ENCODE peak calls at places on chromosomes 1 and 21, in four cellular contexts. One of them, this sample, is unnamed.

GRCh38 chr21:42319368-42319767 is 4.2 kb upstream of the TFF3 start:
- DNase-seq in H1: no peak
- DNase-seq in GM12878: no peak
- DNase-seq in HepG2: no peak
- DNase-seq in this sample: no peak

GRCh38 chr1:18922319-18922726 is 20.0 kb upstream of the ALDH4A1 start:
- DNase-seq in H1: no peak
- DNase-seq in GM12878: no peak
- DNase-seq in HepG2: peak
- DNase-seq in this sample: no peak

GRCh38 chr1:185170291-185170848 is 13.4 kb downstream of the SWT1 start:
- DNase-seq in H1: peak
- DNase-seq in GM12878: peak
- DNase-seq in HepG2: peak
- DNase-seq in this sample: peak

GRCh38 chr1:67020765-67021164 is 33.2 kb downstream of the SLC35D1 start:
- DNase-seq in H1: no peak
- DNase-seq in HepG2: no peak
- DNase-seq in GM12878: no peak
- DNase-seq in this sample: no peak

GRCh38 chr1:223189903-223190724 is 47.1 kb upstream of the TLR5 start:
- DNase-seq in HepG2: no peak
- DNase-seq in GM12878: peak
- DNase-seq in H1: peak
- DNase-seq in this sample: no peak

GRCh38 chr1:99725996-99726395 is 40.4 kb downstream of the FRRS1 start:
- DNase-seq in HepG2: no peak
- DNase-seq in GM12878: no peak
- DNase-seq in H1: no peak
- DNase-seq in this sample: no peak

GRCh38 chr1:246786606-246787238 is 62.5 kb downstream of the SCCPDH start:
- DNase-seq in H1: no peak
- DNase-seq in GM12878: no peak
- DNase-seq in HepG2: no peak
- DNase-seq in this sample: no peak

GRCh38 chr1:226268421-226269124 is 40.4 kb downstream of the LIN9 start:
- DNase-seq in H1: no peak
- DNase-seq in GM12878: no peak
- DNase-seq in HepG2: no peak
- DNase-seq in this sample: no peak

GRCh38 chr1:157092831-157093230 is 6.8 kb downstream of the ETV3L start:
- DNase-seq in HepG2: no peak
- DNase-seq in H1: no peak
- DNase-seq in GM12878: no peak
- DNase-seq in this sample: no peak

GRCh38 chr1:51671527-51672325 is 54.8 kb downstream of the OSBPL9 start:
- DNase-seq in H1: no peak
- DNase-seq in GM12878: no peak
- DNase-seq in HepG2: no peak
- DNase-seq in this sample: peak

GRCh38 chr1:111656093-111657017 is 36.8 kb downstream of the RAP1A start:
- DNase-seq in GM12878: no peak
- DNase-seq in H1: no peak
- DNase-seq in HepG2: peak
- DNase-seq in this sample: peak

GRCh38 chr1:89454845-89455521 is 69.6 kb upstream of the LRRC8B start:
- DNase-seq in H1: peak
- DNase-seq in GM12878: no peak
- DNase-seq in HepG2: peak
- DNase-seq in this sample: peak

GRCh38 chr21:22342855-22343254 is 1344.6 kb downstream of the NCAM2 start:
- DNase-seq in H1: no peak
- DNase-seq in GM12878: no peak
- DNase-seq in HepG2: no peak
- DNase-seq in this sample: no peak

GRCh38 chr1:63593887-63594617 is 841 bp downstream of the PGM1 start:
- DNase-seq in HepG2: peak
- DNase-seq in GM12878: peak
- DNase-seq in H1: peak
- DNase-seq in this sample: peak

GRCh38 chr1:222114536-222115156 is 372.8 kb upstream of the DUSP10 start:
- DNase-seq in HepG2: no peak
- DNase-seq in GM12878: no peak
- DNase-seq in H1: no peak
- DNase-seq in this sample: no peak

DNA sequence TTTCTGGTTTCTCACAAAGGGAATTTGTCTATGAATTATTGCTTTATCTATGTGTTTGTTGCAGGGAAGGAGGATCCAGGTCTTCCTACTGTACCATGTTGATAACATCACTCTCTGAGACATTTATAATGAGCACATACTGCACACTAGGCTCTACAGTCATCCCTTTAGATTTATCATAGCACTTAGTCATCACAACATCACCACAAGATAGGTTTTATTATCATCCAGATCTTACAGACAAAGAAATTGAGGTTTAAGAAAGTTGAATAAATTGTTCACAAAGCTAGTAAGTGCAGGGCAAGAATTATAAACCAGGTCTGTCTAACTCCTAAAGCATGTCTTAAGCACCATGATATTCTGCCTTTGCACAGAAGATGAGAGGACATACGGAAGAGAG is 121.1 kb upstream of the ST6GALNAC5 start:
- DNase-seq in H1: no peak
- DNase-seq in HepG2: no peak
- DNase-seq in GM12878: no peak
- DNase-seq in this sample: no peak
- TF ChIP-seq TCF12 in H1: no peak
- TF ChIP-seq TCF12 in HepG2: no peak
- TF ChIP-seq TCF12 in GM12878: no peak
- TF ChIP-seq TCF12 in this sample: peak

GRCh38 chr1:43152866-43153265 is 19.2 kb downstream of the EBNA1BP2 start:
- DNase-seq in GM12878: no peak
- DNase-seq in H1: no peak
- DNase-seq in HepG2: no peak
- DNase-seq in this sample: no peak
- H3K27ac ChIP-seq in GM12878: no peak
- H3K27ac ChIP-seq in H1: no peak
- H3K27ac ChIP-seq in HepG2: no peak
- H3K27ac ChIP-seq in this sample: no peak

GRCh38 chr1:232622981-232623380 is 7.0 kb downstream of the SIPA1L2 start:
- DNase-seq in H1: no peak
- DNase-seq in HepG2: no peak
- DNase-seq in GM12878: no peak
- DNase-seq in this sample: no peak
- TF ChIP-seq SIN3A in H1: no peak
- TF ChIP-seq SIN3A in HepG2: no peak
- TF ChIP-seq SIN3A in GM12878: no peak
- TF ChIP-seq SIN3A in this sample: no peak

GRCh38 chr1:152143147-152143845 is 15.7 kb downstream of the RPTN start:
- DNase-seq in GM12878: no peak
- DNase-seq in HepG2: no peak
- DNase-seq in H1: no peak
- DNase-seq in this sample: no peak
- TF ChIP-seq TCF12 in GM12878: no peak
- TF ChIP-seq TCF12 in HepG2: no peak
- TF ChIP-seq TCF12 in H1: no peak
- TF ChIP-seq TCF12 in this sample: no peak

GRCh38 chr1:232367293-232367692 is 262.6 kb downstream of the SIPA1L2 start:
- DNase-seq in GM12878: no peak
- DNase-seq in HepG2: no peak
- DNase-seq in H1: no peak
- DNase-seq in this sample: no peak
- H3K27ac ChIP-seq in GM12878: no peak
- H3K27ac ChIP-seq in HepG2: no peak
- H3K27ac ChIP-seq in H1: no peak
- H3K27ac ChIP-seq in this sample: no peak

GRCh38 chr1:206923009-206923960 is 1.5 kb upstream of the FCMR start:
- DNase-seq in GM12878: peak
- DNase-seq in H1: no peak
- DNase-seq in HepG2: no peak
- DNase-seq in this sample: no peak

GRCh38 chr1:206926286-206926685 is 4.5 kb upstream of the FCMR start:
- DNase-seq in H1: no peak
- DNase-seq in HepG2: no peak
- DNase-seq in GM12878: no peak
- DNase-seq in this sample: no peak

GRCh38 chr1:206923961-206924548 is 2.3 kb upstream of the FCMR start:
- DNase-seq in GM12878: no peak
- DNase-seq in HepG2: no peak
- DNase-seq in H1: no peak
- DNase-seq in this sample: no peak

GRCh38 chr1:206925116-206925736 is 3.5 kb upstream of the FCMR start:
- DNase-seq in GM12878: peak
- DNase-seq in H1: no peak
- DNase-seq in HepG2: peak
- DNase-seq in this sample: no peak

DNA sequence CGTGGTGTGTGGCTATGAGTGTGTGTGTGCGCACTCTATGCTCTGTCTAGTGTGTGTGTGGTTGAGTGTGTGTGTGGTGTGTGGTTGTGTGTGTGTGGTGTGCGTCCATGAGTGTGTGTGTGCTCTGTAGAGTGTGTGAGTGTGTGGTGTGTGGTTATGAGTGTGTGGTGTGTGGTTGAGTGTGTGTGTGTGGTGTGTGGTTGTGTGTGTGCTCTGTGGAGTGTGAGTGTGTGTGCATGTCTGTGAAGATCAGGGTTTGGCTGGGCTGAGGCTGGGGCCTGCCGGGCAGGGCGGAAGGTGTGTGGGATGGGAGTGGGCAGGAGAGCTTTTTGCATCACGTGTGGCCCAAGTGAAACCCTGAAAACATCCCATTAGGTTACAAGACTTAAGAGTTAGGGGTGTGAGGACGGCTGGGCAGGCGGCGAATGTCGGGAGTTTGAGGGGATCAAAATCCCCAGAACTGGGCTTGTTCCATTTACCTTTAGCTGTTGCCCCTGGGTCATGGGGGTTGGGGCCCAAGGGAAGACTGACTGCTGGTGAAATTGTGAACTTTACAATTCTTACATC is 2.9 kb upstream of the FCMR start:
- DNase-seq in H1: no peak
- DNase-seq in GM12878: no peak
- DNase-seq in HepG2: no peak
- DNase-seq in this sample: no peak
- TF ChIP-seq SIN3A in H1: no peak
- TF ChIP-seq SIN3A in GM12878: no peak
- TF ChIP-seq SIN3A in HepG2: no peak
- TF ChIP-seq SIN3A in this sample: no peak

GRCh38 chr1:44436401-44437394 is 31.6 kb downstream of the RNF220 start:
- DNase-seq in GM12878: no peak
- DNase-seq in H1: no peak
- DNase-seq in HepG2: no peak
- DNase-seq in this sample: no peak
- TF ChIP-seq TCF12 in GM12878: no peak
- TF ChIP-seq TCF12 in H1: no peak
- TF ChIP-seq TCF12 in HepG2: no peak
- TF ChIP-seq TCF12 in this sample: no peak

GRCh38 chr1:186304982-186305949 is 69.8 kb downstream of the TPR start:
- DNase-seq in GM12878: no peak
- DNase-seq in HepG2: peak
- DNase-seq in H1: no peak
- DNase-seq in this sample: peak

GRCh38 chr1:186298851-186299250 is 76.2 kb downstream of the TPR start:
- DNase-seq in GM12878: no peak
- DNase-seq in H1: no peak
- DNase-seq in HepG2: no peak
- DNase-seq in this sample: no peak

GRCh38 chr1:186303911-186304310 is 71.1 kb downstream of the TPR start:
- DNase-seq in HepG2: no peak
- DNase-seq in H1: no peak
- DNase-seq in GM12878: no peak
- DNase-seq in this sample: no peak

GRCh38 chr1:186301448-186301847 is 73.6 kb downstream of the TPR start:
- DNase-seq in GM12878: no peak
- DNase-seq in HepG2: no peak
- DNase-seq in H1: no peak
- DNase-seq in this sample: no peak

GRCh38 chr1:186302378-186302920 is 72.6 kb downstream of the TPR start:
- DNase-seq in H1: no peak
- DNase-seq in GM12878: no peak
- DNase-seq in HepG2: no peak
- DNase-seq in this sample: no peak
- H3K27ac ChIP-seq in H1: no peak
- H3K27ac ChIP-seq in GM12878: no peak
- H3K27ac ChIP-seq in HepG2: no peak
- H3K27ac ChIP-seq in this sample: no peak

This sample was measured in SK-N-SH.